ENCODE peak calls at places on chromosome 13, in six cellular contexts. W is AG10803, B is transverse colon, H is breast epithelium, J is esophagus squamous epithelium, M is adrenal gland. O is an unnamed sample.

GRCh38 chr13:23801141-23801540 is 88.1 kb downstream of the MIPEP start:
- DNase-seq in W (no peak), B (no peak), H (no peak), J (no peak), M (no peak), O (no peak)

GRCh38 chr13:27988520-27988919 is at the start of gene URAD:
- DNase-seq in W (peak), B (no peak), H (no peak), J (no peak), M (no peak), O (no peak)

GRCh38 chr13:26619321-26619720 is 61.8 kb downstream of the WASF3 start:
- DNase-seq in W (peak), B (no peak), H (no peak), J (no peak), M (no peak), O (peak)

GRCh38 chr13:26300140-26300539 is 46.2 kb downstream of the CDK8 start:
- DNase-seq in W (peak), B (no peak), H (no peak), J (no peak), M (no peak), O (peak)

GRCh38 chr13:102724923-102725322 is 30.1 kb upstream of the METTL21C start:
- DNase-seq in W (peak), B (no peak), H (no peak), J (no peak), M (no peak), O (peak)

GRCh38 chr13:48896312-48896711 is 79.4 kb upstream of the FNDC3A start:
- DNase-seq in W (peak), B (no peak), H (no peak), J (no peak), M (no peak), O (peak)

GRCh38 chr13:96849091-96849490 is 145.2 kb downstream of the OXGR1 start:
- DNase-seq in W (no peak), B (no peak), H (no peak), J (no peak), M (no peak), O (no peak)

GRCh38 chr13:33692531-33692930 is 125.4 kb upstream of the RFC3 start:
- DNase-seq in W (no peak), B (no peak), H (no peak), J (no peak), M (no peak), O (no peak)

GRCh38 chr13:75721307-75721706 is 85.2 kb downstream of the LMO7 start:
- DNase-seq in W (no peak), B (no peak), H (no peak), J (no peak), M (no peak), O (no peak)

GRCh38 chr13:23321534-23322241 is 111.8 kb downstream of the SACS start:
- DNase-seq in W (peak), B (peak), H (no peak), J (no peak), M (peak), O (peak)

GRCh38 chr13:59112375-59112774 is 1051.4 kb downstream of the DIAPH3 start:
- DNase-seq in W (peak), B (peak), H (no peak), J (no peak), M (peak), O (peak)

GRCh38 chr13:51518847-51519246 is 65.4 kb upstream of the WDFY2 start:
- DNase-seq in W (peak), B (no peak), H (no peak), J (no peak), M (no peak), O (no peak)

GRCh38 chr13:90416519-90416918 is 931.0 kb upstream of the MIR17HG start:
- DNase-seq in W (peak), B (no peak), H (peak), J (no peak), M (no peak), O (peak)

GRCh38 chr13:90415902-90416301 is 931.6 kb upstream of the MIR17HG start:
- DNase-seq in W (no peak), B (no peak), H (no peak), J (no peak), M (no peak), O (no peak)

GRCh38 chr13:90414691-90415596 is 932.5 kb upstream of the MIR17HG start:
- DNase-seq in W (peak), B (no peak), H (no peak), J (no peak), M (no peak), O (peak)

GRCh38 chr13:90416938-90417337 is 930.5 kb upstream of the MIR17HG start:
- DNase-seq in W (no peak), B (no peak), H (no peak), J (no peak), M (no peak), O (peak)

GRCh38 chr13:90420683-90421082 is 926.8 kb upstream of the MIR17HG start:
- DNase-seq in W (no peak), B (no peak), H (no peak), J (no peak), M (no peak), O (no peak)
- TF ChIP-seq CTCF in W (peak), B (no peak), H (no peak), J (no peak), M (no peak), O (peak)

GRCh38 chr13:71870036-71870435 is 3.0 kb upstream of the DACH1 start:
- DNase-seq in W (no peak), B (no peak), H (no peak), J (no peak), M (no peak), O (no peak)
- H3K4me3 ChIP-seq in W (no peak), B (no peak), H (no peak), J (no peak), M (no peak), O (no peak)

GRCh38 chr13:37960427-37960826 is 90.9 kb upstream of the TRPC4 start:
- DNase-seq in W (no peak), B (no peak), H (no peak), J (no peak), M (no peak), O (peak)
- TF ChIP-seq CTCF in W (peak), B (no peak), H (no peak), J (no peak), M (no peak), O (peak)

GRCh38 chr13:71864094-71864980 is 2.7 kb downstream of the DACH1 start:
- DNase-seq in W (no peak), B (peak), H (peak), J (peak), M (peak), O (peak)
- H3K4me3 ChIP-seq in W (peak), B (peak), H (peak), J (peak), M (peak), O (peak)

GRCh38 chr13:44249439-44249838 is 124.2 kb upstream of the SERP2 start:
- DNase-seq in W (peak), B (peak), H (peak), J (no peak), M (no peak), O (peak)
- TF ChIP-seq CTCF in W (no peak), B (no peak), H (no peak), J (no peak), M (no peak), O (no peak)